ENCODE peak calls at places on chromosomes 3 and 15, in seven cellular contexts. One of them, this sample, is unnamed.

GRCh38 chr15:40984963-40985362 is 31.7 kb downstream of the CHAC1 start:
- DNase-seq in Peyer's patch: no peak
- DNase-seq in CD8-positive, alpha-beta memory T cell: no peak
- DNase-seq in left lung: no peak
- DNase-seq in breast epithelium: no peak
- DNase-seq in HepG2: no peak
- DNase-seq in CD4-positive, CD25-positive, alpha-beta regulatory T cell: no peak
- DNase-seq in this sample: no peak

GRCh38 chr3:102182162-102182561 is 252.7 kb upstream of the ZPLD1 start:
- DNase-seq in Peyer's patch: no peak
- DNase-seq in CD8-positive, alpha-beta memory T cell: no peak
- DNase-seq in left lung: no peak
- DNase-seq in breast epithelium: no peak
- DNase-seq in HepG2: no peak
- DNase-seq in CD4-positive, CD25-positive, alpha-beta regulatory T cell: no peak
- DNase-seq in this sample: peak

GRCh38 chr3:191356586-191357439 is 26.5 kb upstream of the UTS2B start:
- DNase-seq in Peyer's patch: no peak
- DNase-seq in CD8-positive, alpha-beta memory T cell: no peak
- DNase-seq in left lung: peak
- DNase-seq in breast epithelium: no peak
- DNase-seq in HepG2: no peak
- DNase-seq in CD4-positive, CD25-positive, alpha-beta regulatory T cell: no peak
- DNase-seq in this sample: peak

GRCh38 chr3:62833538-62833937 is 41.7 kb downstream of the CADPS start:
- DNase-seq in Peyer's patch: no peak
- DNase-seq in CD8-positive, alpha-beta memory T cell: no peak
- DNase-seq in left lung: no peak
- DNase-seq in breast epithelium: no peak
- DNase-seq in HepG2: peak
- DNase-seq in CD4-positive, CD25-positive, alpha-beta regulatory T cell: no peak
- DNase-seq in this sample: peak

GRCh38 chr15:78216276-78217229 is 17.8 kb downstream of the ACSBG1 start:
- DNase-seq in Peyer's patch: no peak
- DNase-seq in CD8-positive, alpha-beta memory T cell: no peak
- DNase-seq in left lung: no peak
- DNase-seq in breast epithelium: peak
- DNase-seq in HepG2: no peak
- DNase-seq in CD4-positive, CD25-positive, alpha-beta regulatory T cell: no peak
- DNase-seq in this sample: peak

GRCh38 chr3:168714609-168715240 is 619.0 kb upstream of the GOLIM4 start:
- DNase-seq in Peyer's patch: no peak
- DNase-seq in CD8-positive, alpha-beta memory T cell: no peak
- DNase-seq in left lung: no peak
- DNase-seq in breast epithelium: no peak
- DNase-seq in HepG2: no peak
- DNase-seq in CD4-positive, CD25-positive, alpha-beta regulatory T cell: no peak
- DNase-seq in this sample: no peak

GRCh38 chr15:73078291-73078690 is 26.0 kb downstream of the NEO1 start:
- DNase-seq in Peyer's patch: no peak
- DNase-seq in CD8-positive, alpha-beta memory T cell: no peak
- DNase-seq in left lung: no peak
- DNase-seq in breast epithelium: no peak
- DNase-seq in HepG2: no peak
- DNase-seq in CD4-positive, CD25-positive, alpha-beta regulatory T cell: no peak
- DNase-seq in this sample: no peak

GRCh38 chr3:18740631-18741583 is 315.8 kb upstream of the SATB1 start:
- DNase-seq in Peyer's patch: peak
- DNase-seq in CD8-positive, alpha-beta memory T cell: peak
- DNase-seq in left lung: no peak
- DNase-seq in breast epithelium: no peak
- DNase-seq in HepG2: no peak
- DNase-seq in CD4-positive, CD25-positive, alpha-beta regulatory T cell: peak
- DNase-seq in this sample: peak

GRCh38 chr3:29527251-29527650 is 246.4 kb downstream of the RBMS3 start:
- DNase-seq in Peyer's patch: no peak
- DNase-seq in CD8-positive, alpha-beta memory T cell: no peak
- DNase-seq in left lung: no peak
- DNase-seq in breast epithelium: no peak
- DNase-seq in HepG2: no peak
- DNase-seq in CD4-positive, CD25-positive, alpha-beta regulatory T cell: no peak
- DNase-seq in this sample: no peak

GRCh38 chr3:123881771-123882170 is 2.4 kb downstream of the MYLK start:
- DNase-seq in Peyer's patch: no peak
- DNase-seq in CD8-positive, alpha-beta memory T cell: no peak
- DNase-seq in left lung: no peak
- DNase-seq in breast epithelium: no peak
- DNase-seq in HepG2: no peak
- DNase-seq in CD4-positive, CD25-positive, alpha-beta regulatory T cell: no peak
- DNase-seq in this sample: no peak

GRCh38 chr3:186719945-186720739 is 3.0 kb downstream of the KNG1 start:
- DNase-seq in Peyer's patch: no peak
- DNase-seq in CD8-positive, alpha-beta memory T cell: no peak
- DNase-seq in left lung: no peak
- DNase-seq in breast epithelium: no peak
- DNase-seq in HepG2: peak
- DNase-seq in CD4-positive, CD25-positive, alpha-beta regulatory T cell: no peak
- DNase-seq in this sample: no peak

GRCh38 chr3:188627652-188628051 is 473.7 kb downstream of the LPP start:
- DNase-seq in Peyer's patch: no peak
- DNase-seq in CD8-positive, alpha-beta memory T cell: no peak
- DNase-seq in left lung: no peak
- DNase-seq in breast epithelium: no peak
- DNase-seq in HepG2: no peak
- DNase-seq in CD4-positive, CD25-positive, alpha-beta regulatory T cell: no peak
- DNase-seq in this sample: no peak

GRCh38 chr3:56878046-56878445 is 76.3 kb upstream of the ARHGEF3 start:
- DNase-seq in Peyer's patch: no peak
- DNase-seq in CD8-positive, alpha-beta memory T cell: no peak
- DNase-seq in left lung: no peak
- DNase-seq in breast epithelium: no peak
- DNase-seq in HepG2: no peak
- DNase-seq in CD4-positive, CD25-positive, alpha-beta regulatory T cell: peak
- DNase-seq in this sample: no peak

GRCh38 chr15:74830868-74831267 is 4.4 kb downstream of the CPLX3 start:
- DNase-seq in Peyer's patch: no peak
- DNase-seq in CD8-positive, alpha-beta memory T cell: no peak
- DNase-seq in left lung: no peak
- DNase-seq in breast epithelium: no peak
- DNase-seq in HepG2: no peak
- DNase-seq in CD4-positive, CD25-positive, alpha-beta regulatory T cell: no peak
- DNase-seq in this sample: no peak

GRCh38 chr3:8734137-8734878 is 706 bp downstream of the CAV3 start:
- DNase-seq in Peyer's patch: no peak
- DNase-seq in CD8-positive, alpha-beta memory T cell: no peak
- DNase-seq in left lung: no peak
- DNase-seq in breast epithelium: no peak
- DNase-seq in HepG2: no peak
- DNase-seq in CD4-positive, CD25-positive, alpha-beta regulatory T cell: no peak
- DNase-seq in this sample: no peak

DNA sequence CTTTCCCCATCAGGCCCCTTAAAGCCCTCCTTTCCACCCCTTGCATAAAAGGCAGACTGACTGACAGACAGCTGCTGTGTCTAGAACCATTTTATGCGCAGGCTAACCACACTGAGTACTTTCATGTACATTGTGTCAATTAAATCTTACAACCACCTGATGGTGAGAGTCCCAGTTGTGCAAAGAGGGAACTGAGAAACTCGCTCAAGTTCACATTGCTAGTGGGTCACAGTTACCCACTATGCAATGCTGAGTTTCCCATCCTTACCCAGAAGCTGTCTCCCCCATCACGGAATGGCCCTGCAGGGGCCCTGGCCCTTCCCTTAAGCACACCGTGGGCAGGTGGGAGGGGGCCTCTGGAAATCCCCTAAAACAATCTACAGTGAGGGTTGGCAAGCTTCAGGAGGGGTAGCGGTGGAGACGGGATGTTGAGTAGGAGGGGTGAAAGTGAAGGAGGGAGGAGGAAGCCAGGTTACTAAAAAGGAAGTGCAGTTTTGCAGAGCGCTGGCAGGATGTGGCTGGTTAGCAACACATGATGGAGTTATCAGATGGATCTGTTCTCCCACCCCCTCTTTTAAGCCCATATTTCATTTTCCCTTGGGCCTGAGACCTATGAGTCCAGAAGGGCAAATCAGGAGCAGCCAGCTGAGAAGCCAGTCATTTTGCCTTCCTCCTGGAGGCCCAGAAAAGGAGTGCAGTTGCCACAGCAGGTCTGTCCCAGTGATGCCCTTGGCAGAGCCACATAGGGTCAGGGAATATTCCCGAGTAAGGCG is 30.0 kb downstream of the STARD5 start:
- DNase-seq in Peyer's patch: peak
- DNase-seq in CD8-positive, alpha-beta memory T cell: peak
- DNase-seq in left lung: no peak
- DNase-seq in breast epithelium: no peak
- DNase-seq in HepG2: no peak
- DNase-seq in CD4-positive, CD25-positive, alpha-beta regulatory T cell: peak
- DNase-seq in this sample: peak
- H3K27ac ChIP-seq in Peyer's patch: peak
- H3K27ac ChIP-seq in CD8-positive, alpha-beta memory T cell: peak
- H3K27ac ChIP-seq in left lung: peak
- H3K27ac ChIP-seq in breast epithelium: peak
- H3K27ac ChIP-seq in HepG2: no peak
- H3K27ac ChIP-seq in CD4-positive, CD25-positive, alpha-beta regulatory T cell: peak
- H3K27ac ChIP-seq in this sample: peak

DNA sequence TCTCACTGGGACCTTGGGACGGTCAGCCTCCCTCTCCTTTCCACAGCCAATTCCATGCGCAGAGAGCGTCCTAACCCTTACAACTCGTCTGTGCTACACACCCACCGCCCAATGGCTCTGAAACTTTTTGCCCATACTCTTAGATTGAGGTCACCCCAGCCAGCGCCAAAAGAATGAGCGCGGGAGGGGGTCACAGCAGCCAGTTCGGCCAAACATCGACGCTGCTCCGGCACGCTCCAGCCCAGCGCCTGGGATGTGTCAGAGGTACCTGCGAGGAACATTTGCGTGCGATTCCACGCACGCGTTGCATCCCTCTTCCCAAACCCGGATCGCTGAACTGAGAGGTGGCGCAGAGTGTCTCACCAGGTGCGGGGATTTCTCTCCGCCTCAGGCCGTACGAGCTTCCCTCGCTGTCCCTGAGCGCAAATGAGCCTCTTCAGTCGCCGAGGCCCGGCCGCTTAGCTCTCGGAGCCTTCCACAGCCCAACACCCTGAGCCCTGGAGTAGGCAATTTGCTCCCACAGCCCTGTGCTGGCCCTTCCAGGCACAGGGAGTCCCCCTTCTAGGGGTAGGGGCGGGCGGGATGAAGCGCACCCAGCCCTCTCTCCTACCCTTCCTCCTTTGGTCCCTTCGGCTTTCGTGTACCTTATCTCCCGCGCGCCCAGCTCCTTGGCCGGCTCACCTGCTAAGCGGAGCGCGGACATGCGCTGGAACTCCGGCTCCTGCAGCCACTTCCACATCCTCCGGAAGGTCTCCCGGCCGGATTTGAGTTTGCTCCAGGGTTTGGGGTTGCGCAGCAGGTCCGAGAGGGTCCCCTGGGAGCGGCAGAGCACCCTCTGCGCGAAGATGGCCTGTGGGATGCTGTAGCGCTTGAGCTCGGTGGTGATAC is 1.8 kb downstream of the ONECUT1 start:
- DNase-seq in Peyer's patch: no peak
- DNase-seq in CD8-positive, alpha-beta memory T cell: no peak
- DNase-seq in left lung: no peak
- DNase-seq in breast epithelium: no peak
- DNase-seq in HepG2: no peak
- DNase-seq in CD4-positive, CD25-positive, alpha-beta regulatory T cell: no peak
- DNase-seq in this sample: no peak
- H3K27ac ChIP-seq in Peyer's patch: no peak
- H3K27ac ChIP-seq in CD8-positive, alpha-beta memory T cell: no peak
- H3K27ac ChIP-seq in left lung: no peak
- H3K27ac ChIP-seq in breast epithelium: no peak
- H3K27ac ChIP-seq in HepG2: peak
- H3K27ac ChIP-seq in CD4-positive, CD25-positive, alpha-beta regulatory T cell: no peak
- H3K27ac ChIP-seq in this sample: no peak

GRCh38 chr3:193910310-193910709 is 225.6 kb upstream of the HES1 start:
- DNase-seq in Peyer's patch: no peak
- DNase-seq in CD8-positive, alpha-beta memory T cell: no peak
- DNase-seq in left lung: no peak
- DNase-seq in breast epithelium: no peak
- DNase-seq in HepG2: no peak
- DNase-seq in CD4-positive, CD25-positive, alpha-beta regulatory T cell: no peak
- DNase-seq in this sample: no peak

GRCh38 chr3:193909387-193909786 is 226.6 kb upstream of the HES1 start:
- DNase-seq in Peyer's patch: no peak
- DNase-seq in CD8-positive, alpha-beta memory T cell: no peak
- DNase-seq in left lung: no peak
- DNase-seq in breast epithelium: no peak
- DNase-seq in HepG2: no peak
- DNase-seq in CD4-positive, CD25-positive, alpha-beta regulatory T cell: no peak
- DNase-seq in this sample: no peak

GRCh38 chr3:193910886-193911738 is 224.8 kb upstream of the HES1 start:
- DNase-seq in Peyer's patch: no peak
- DNase-seq in CD8-positive, alpha-beta memory T cell: no peak
- DNase-seq in left lung: no peak
- DNase-seq in breast epithelium: no peak
- DNase-seq in HepG2: no peak
- DNase-seq in CD4-positive, CD25-positive, alpha-beta regulatory T cell: no peak
- DNase-seq in this sample: peak

GRCh38 chr3:193912621-193913178 is 223.2 kb upstream of the HES1 start:
- DNase-seq in Peyer's patch: no peak
- DNase-seq in CD8-positive, alpha-beta memory T cell: no peak
- DNase-seq in left lung: no peak
- DNase-seq in breast epithelium: no peak
- DNase-seq in HepG2: no peak
- DNase-seq in CD4-positive, CD25-positive, alpha-beta regulatory T cell: no peak
- DNase-seq in this sample: no peak

GRCh38 chr3:193911784-193912183 is 224.2 kb upstream of the HES1 start:
- DNase-seq in Peyer's patch: no peak
- DNase-seq in CD8-positive, alpha-beta memory T cell: no peak
- DNase-seq in left lung: no peak
- DNase-seq in breast epithelium: no peak
- DNase-seq in HepG2: no peak
- DNase-seq in CD4-positive, CD25-positive, alpha-beta regulatory T cell: no peak
- DNase-seq in this sample: no peak
- H3K27ac ChIP-seq in Peyer's patch: no peak
- H3K27ac ChIP-seq in CD8-positive, alpha-beta memory T cell: peak
- H3K27ac ChIP-seq in left lung: peak
- H3K27ac ChIP-seq in breast epithelium: no peak
- H3K27ac ChIP-seq in HepG2: no peak
- H3K27ac ChIP-seq in CD4-positive, CD25-positive, alpha-beta regulatory T cell: no peak
- H3K27ac ChIP-seq in this sample: no peak

DNA sequence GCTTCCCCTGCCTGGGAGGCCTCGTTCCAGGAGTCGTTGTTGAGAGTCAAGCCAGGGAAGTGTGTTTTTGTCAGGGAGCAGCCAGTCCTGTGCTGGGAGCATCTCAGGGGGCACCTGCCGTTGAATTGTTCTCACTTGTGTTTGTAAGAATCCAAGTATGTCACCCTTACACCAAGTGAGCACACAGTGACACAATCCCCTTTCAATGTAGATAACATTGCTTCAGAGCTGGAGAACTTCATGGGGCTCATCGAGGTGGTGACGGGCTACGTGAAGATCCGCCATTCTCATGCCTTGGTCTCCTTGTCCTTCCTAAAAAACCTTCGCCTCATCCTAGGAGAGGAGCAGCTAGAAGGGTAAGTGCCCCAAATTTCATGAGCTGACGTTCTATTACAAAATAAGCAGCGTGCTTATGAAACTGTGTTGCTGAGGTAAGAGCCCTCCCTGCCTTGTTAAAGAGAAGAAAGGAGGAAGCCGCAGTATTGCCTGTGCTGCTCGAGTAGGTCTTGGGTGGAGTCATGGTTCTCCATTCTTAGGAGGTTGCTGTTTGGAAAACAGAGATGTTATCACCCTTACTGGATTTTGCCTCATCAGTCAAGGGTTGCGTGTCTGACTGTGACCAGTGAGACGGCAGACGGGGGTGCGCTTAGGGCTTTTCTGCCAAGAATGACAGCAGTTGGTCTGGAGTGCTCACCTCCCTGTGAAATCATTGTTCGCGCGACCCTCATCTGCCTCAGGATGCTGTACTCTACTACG is 108.1 kb downstream of the PGPEP1L start:
- DNase-seq in Peyer's patch: no peak
- DNase-seq in CD8-positive, alpha-beta memory T cell: no peak
- DNase-seq in left lung: peak
- DNase-seq in breast epithelium: no peak
- DNase-seq in HepG2: no peak
- DNase-seq in CD4-positive, CD25-positive, alpha-beta regulatory T cell: no peak
- DNase-seq in this sample: no peak
- H3K27ac ChIP-seq in Peyer's patch: no peak
- H3K27ac ChIP-seq in CD8-positive, alpha-beta memory T cell: no peak
- H3K27ac ChIP-seq in left lung: peak
- H3K27ac ChIP-seq in breast epithelium: peak
- H3K27ac ChIP-seq in HepG2: no peak
- H3K27ac ChIP-seq in CD4-positive, CD25-positive, alpha-beta regulatory T cell: no peak
- H3K27ac ChIP-seq in this sample: peak